ENCODE peak calls at places on chromosomes 13 and 19, in ten cellular contexts. I is left lung; E is heart right ventricle; A is cardiac muscle cell; C is SJSA1; U is A549; M is fibroblast of lung; H is IMR-90; B is CD4-positive, alpha-beta memory T cell; J is neuronal stem cell. Y is an unnamed sample.
A peak's percentile ranks its signal among the peaks of the same experiment; 100 is the strongest.

GRCh38 chr19:22784051-22784450 is at the start of gene ZNF99:
- DNase-seq in U (no peak), E (peak; percentile 68), B (no peak), M (no peak), C (no peak), J (no peak), A (no peak), H (no peak), I (no peak), Y (no peak)

GRCh38 chr13:29978211-29978610 is 127.8 kb upstream of the UBL3 start:
- DNase-seq in H (peak; percentile 18), U (no peak), M (no peak), J (no peak), C (no peak), B (no peak), E (no peak), A (no peak), I (no peak), Y (no peak)

GRCh38 chr19:41325947-41326706 is 16.2 kb downstream of the CCDC97 start:
- DNase-seq in E (no peak), J (no peak), I (no peak), B (no peak), U (no peak), H (peak; percentile 80), A (peak; percentile 34), C (no peak), M (peak; percentile 40), Y (no peak)

GRCh38 chr19:10923503-10924076 is 4.8 kb downstream of the YIPF2 start:
- DNase-seq in M (no peak), J (no peak), U (no peak), C (no peak), B (no peak), A (no peak), E (no peak), I (no peak), H (no peak), Y (no peak)

GRCh38 chr19:29098863-29099481 is 114.0 kb downstream of the UQCRFS1 start:
- DNase-seq in H (peak; percentile 77), I (peak; percentile 54), M (peak; percentile 70), C (no peak), U (peak; percentile 23), J (no peak), A (no peak), E (peak; percentile 36), B (no peak), Y (no peak)

GRCh38 chr19:42267644-42268141 is 1.4 kb upstream of the CIC start:
- DNase-seq in M (no peak), E (no peak), U (no peak), B (no peak), C (no peak), I (no peak), H (no peak), J (no peak), A (no peak), Y (no peak)

GRCh38 chr13:76696370-76696769 is 189.8 kb downstream of the KCTD12 start:
- DNase-seq in J (no peak), A (peak; percentile 34), B (no peak), H (peak; percentile 51), C (no peak), I (no peak), M (no peak), U (no peak), E (no peak), Y (no peak)

GRCh38 chr13:80132741-80133601 is 208.0 kb downstream of the SPRY2 start:
- DNase-seq in C (peak; percentile 56), I (peak; percentile 43), E (peak; percentile 32), A (peak; percentile 79), U (peak; percentile 21), B (no peak), M (peak; percentile 65), H (peak; percentile 62), J (no peak), Y (no peak)

GRCh38 chr13:49376121-49376520 is 67.7 kb downstream of the CAB39L start:
- DNase-seq in B (no peak), E (no peak), J (no peak), U (no peak), I (no peak), M (no peak), H (no peak), A (no peak), C (no peak), Y (no peak)

GRCh38 chr19:7191946-7192691 is 102.1 kb downstream of the INSR start:
- DNase-seq in U (no peak), H (no peak), M (no peak), A (no peak), J (no peak), E (no peak), B (peak; percentile 61), I (no peak), C (no peak), Y (no peak)

GRCh38 chr13:44219808-44220544 is 153.6 kb upstream of the SERP2 start:
- DNase-seq in I (no peak), J (no peak), B (no peak), U (peak; percentile 19), H (peak; percentile 93), M (peak; percentile 68), C (no peak), A (no peak), E (no peak), Y (no peak)

GRCh38 chr19:17246681-17247425 is 1.1 kb upstream of the NR2F6 start:
- DNase-seq in U (no peak), A (no peak), I (peak; percentile 56), C (no peak), M (no peak), B (no peak), J (no peak), H (peak; percentile 23), E (peak; percentile 50), Y (no peak)

GRCh38 chr19:1503089-1503924 is 9.5 kb downstream of the ADAMTSL5 start:
- DNase-seq in A (peak; percentile 64), J (no peak), C (no peak), E (peak; percentile 64), U (peak; percentile 25), M (peak; percentile 20), B (peak; percentile 51), I (no peak), H (peak; percentile 32), Y (no peak)

GRCh38 chr19:7762719-7763293 is at the start of gene CLEC4M:
- DNase-seq in I (no peak), E (no peak), A (no peak), J (no peak), U (no peak), H (no peak), M (no peak), C (no peak), B (no peak), Y (no peak)

GRCh38 chr19:42052241-42052863 is 17.7 kb downstream of the GRIK5 start:
- DNase-seq in A (no peak), B (no peak), E (no peak), U (no peak), M (no peak), J (no peak), C (no peak), H (no peak), I (no peak), Y (no peak)

GRCh38 chr13:48505597-48506091 is 27.2 kb downstream of the RCBTB2 start:
- DNase-seq in B (peak; percentile 84), E (no peak), U (no peak), I (peak; percentile 53), M (peak; percentile 52), J (no peak), C (no peak), H (peak; percentile 71), A (no peak), Y (no peak)

GRCh38 chr13:35724480-35724879 is 248.0 kb upstream of the MAB21L1 start:
- DNase-seq in E (no peak), M (peak; percentile 47), I (no peak), U (no peak), B (no peak), C (no peak), A (no peak), J (no peak), H (no peak), Y (no peak)

GRCh38 chr19:58372311-58373133 is 8.3 kb downstream of the ZNF837 start:
- DNase-seq in M (no peak), B (no peak), U (no peak), C (no peak), H (no peak), I (no peak), A (no peak), E (no peak), J (no peak), Y (no peak)

GRCh38 chr19:30105316-30105715 is 163.3 kb downstream of the URI1 start:
- DNase-seq in C (no peak), H (no peak), E (no peak), J (no peak), M (no peak), A (no peak), U (no peak), B (no peak), I (no peak), Y (no peak)

GRCh38 chr13:99352351-99353271 is 45.4 kb upstream of the GPR183 start:
- DNase-seq in A (no peak), B (no peak), C (peak; percentile 70), M (no peak), H (no peak), J (no peak), E (no peak), I (no peak), U (no peak), Y (no peak)

GRCh38 chr19:55674841-55675660 is at the start of gene EPN1:
- DNase-seq in E (peak; percentile 98), U (peak; percentile 99), M (peak; percentile 96), J (peak; percentile 94), B (peak; percentile 96), A (peak; percentile 99), I (peak; percentile 98), C (peak; percentile 98), H (peak; percentile 96), Y (peak; percentile 79)
- H3K4me1 ChIP-seq in E (peaks cover 60% of the 10 kb centered on the region), U (peaks cover 54% of the 10 kb centered on the region), M (peaks cover 12% of the 10 kb centered on the region), J (peaks cover 23% of the 10 kb centered on the region), B (peaks cover 63% of the 10 kb centered on the region), A (peaks cover 13% of the 10 kb centered on the region), I (peaks cover 17% of the 10 kb centered on the region), C (peaks cover 21% of the 10 kb centered on the region), H (peaks cover 5% of the 10 kb centered on the region), Y (peaks cover 34% of the 10 kb centered on the region)

GRCh38 chr13:36736119-36736726 is 62.4 kb downstream of the SERTM1 start:
- DNase-seq in C (no peak), H (peak; percentile 62), M (peak; percentile 75), J (peak; percentile 44), I (no peak), A (peak; percentile 79), U (peak; percentile 8), B (peak; percentile 22), E (no peak), Y (no peak)
- H3K4me1 ChIP-seq in C (no peaks in the 10 kb centered on the region), H (no peaks in the 10 kb centered on the region), M (no peaks in the 10 kb centered on the region), J (peaks cover 7% of the 10 kb centered on the region), I (no peaks in the 10 kb centered on the region), A (no peaks in the 10 kb centered on the region), U (no peaks in the 10 kb centered on the region), B (no peaks in the 10 kb centered on the region), E (no peaks in the 10 kb centered on the region), Y (no peaks in the 10 kb centered on the region)

DNA sequence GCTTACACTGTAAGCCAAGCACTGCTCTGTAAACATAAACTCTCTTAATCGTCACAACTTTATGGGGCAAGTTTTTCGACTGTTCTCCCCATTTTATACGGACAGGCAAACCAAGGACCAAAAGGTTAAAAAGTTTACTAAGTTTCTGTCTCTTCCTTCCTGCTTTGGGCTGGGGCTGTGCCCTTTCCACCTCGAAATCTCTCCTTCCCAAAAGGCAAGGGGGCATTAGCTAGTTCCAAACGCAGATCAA is 2.2 kb downstream of the JUND start:
- DNase-seq in B (no peak), H (no peak), C (no peak), I (no peak), M (no peak), J (no peak), A (no peak), U (no peak), E (no peak), Y (no peak)
- H3K4me1 ChIP-seq in B (peaks cover 58% of the 10 kb centered on the region), H (peaks cover 28% of the 10 kb centered on the region), C (peaks cover 40% of the 10 kb centered on the region), I (peaks cover 37% of the 10 kb centered on the region), M (peaks cover 33% of the 10 kb centered on the region), J (peaks cover 13% of the 10 kb centered on the region), A (peaks cover 7% of the 10 kb centered on the region), U (peaks cover 47% of the 10 kb centered on the region), E (peaks cover 67% of the 10 kb centered on the region), Y (peaks cover 68% of the 10 kb centered on the region)

GRCh38 chr19:38679839-38680238 is 32.4 kb downstream of the ACTN4 start:
- DNase-seq in M (peak; percentile 31), U (no peak), I (no peak), B (no peak), J (no peak), E (no peak), C (no peak), H (peak; percentile 63), A (no peak), Y (no peak)
- H3K4me1 ChIP-seq in M (peaks cover 52% of the 10 kb centered on the region), U (peaks cover 90% of the 10 kb centered on the region), I (peaks cover 47% of the 10 kb centered on the region), B (peaks cover 100% of the 10 kb centered on the region), J (peaks cover 9% of the 10 kb centered on the region), E (peaks cover 98% of the 10 kb centered on the region), C (peaks cover 70% of the 10 kb centered on the region), H (peaks cover 61% of the 10 kb centered on the region), A (peaks cover 39% of the 10 kb centered on the region), Y (peaks cover 84% of the 10 kb centered on the region)